ENCODE peak calls at places on chromosomes 2 and 18, in six cellular contexts. E is A549, D is ovary, W is stomach, A is K562, F is upper lobe of left lung. N is an unnamed sample.

GRCh38 chr2:145273840-145274239 is 753.9 kb upstream of the ZEB2 start:
- DNase-seq in E (no peak), D (no peak), W (no peak), A (no peak), F (no peak), N (peak)

GRCh38 chr2:64166212-64166611 is 22.0 kb upstream of the PELI1 start:
- DNase-seq in E (no peak), D (no peak), W (no peak), A (no peak), F (no peak), N (no peak)

GRCh38 chr2:62340981-62341624 is 145.2 kb downstream of the B3GNT2 start:
- DNase-seq in E (no peak), D (no peak), W (peak), A (no peak), F (no peak), N (peak)

GRCh38 chr18:3873698-3874495 is 423.9 kb downstream of the TGIF1 start:
- DNase-seq in E (no peak), D (no peak), W (no peak), A (no peak), F (no peak), N (no peak)

GRCh38 chr2:96102596-96103387 is 13.6 kb downstream of the ADRA2B start:
- DNase-seq in E (no peak), D (no peak), W (peak), A (no peak), F (no peak), N (no peak)

GRCh38 chr2:231611273-231612198 is 18.9 kb downstream of the TEX44 start:
- DNase-seq in E (peak), D (no peak), W (peak), A (peak), F (no peak), N (peak)

GRCh38 chr18:6405237-6406074 is 9.3 kb downstream of the L3MBTL4 start:
- DNase-seq in E (no peak), D (no peak), W (no peak), A (no peak), F (peak), N (no peak)

GRCh38 chr2:134493797-134494196 is 225.0 kb downstream of the TMEM163 start:
- DNase-seq in E (no peak), D (no peak), W (no peak), A (no peak), F (no peak), N (no peak)

GRCh38 chr2:158120102-158120501 is 18.4 kb downstream of the UPP2 start:
- DNase-seq in E (peak), D (no peak), W (no peak), A (no peak), F (no peak), N (no peak)

GRCh38 chr18:80244167-80244566 is 3.1 kb downstream of the PARD6G start:
- DNase-seq in E (no peak), D (no peak), W (no peak), A (no peak), F (no peak), N (no peak)

GRCh38 chr18:56330381-56331115 is 307.8 kb downstream of the TXNL1 start:
- DNase-seq in E (no peak), D (no peak), W (no peak), A (no peak), F (no peak), N (no peak)

GRCh38 chr2:2600466-2600865 is 269.4 kb upstream of the MYT1L start:
- DNase-seq in E (no peak), D (no peak), W (no peak), A (no peak), F (no peak), N (no peak)

GRCh38 chr2:164126960-164127359 is 391.2 kb upstream of the FIGN start:
- DNase-seq in E (peak), D (no peak), W (no peak), A (no peak), F (no peak), N (no peak)

GRCh38 chr18:33372442-33372841 is 68.1 kb downstream of the CCDC178 start:
- DNase-seq in E (no peak), D (no peak), W (no peak), A (no peak), F (no peak), N (no peak)

GRCh38 chr2:16626497-16626896 is 39.1 kb downstream of the CYRIA start:
- DNase-seq in E (no peak), D (peak), W (no peak), A (no peak), F (peak), N (no peak)

GRCh38 chr2:216791303-216791702 is 68.6 kb downstream of the TNP1 start:
- DNase-seq in E (no peak), D (no peak), W (no peak), A (no peak), F (no peak), N (no peak)

GRCh38 chr2:128440666-128441340 is 122.1 kb upstream of the HS6ST1 start:
- DNase-seq in E (no peak), D (no peak), W (no peak), A (no peak), F (no peak), N (no peak)

GRCh38 chr2:108627911-108628567 is 91.2 kb upstream of the RANBP2 start:
- DNase-seq in E (no peak), D (no peak), W (no peak), A (no peak), F (no peak), N (no peak)

GRCh38 chr2:37355735-37356134 is 11.3 kb downstream of the QPCT start:
- DNase-seq in E (no peak), D (no peak), W (no peak), A (no peak), F (no peak), N (no peak)

GRCh38 chr2:108412995-108413726 is 35.4 kb downstream of the SULT1C4 start:
- DNase-seq in E (peak), D (no peak), W (no peak), A (no peak), F (no peak), N (no peak)

GRCh38 chr18:26803643-26804042 is 61.9 kb downstream of the AQP4 start:
- DNase-seq in E (no peak), D (no peak), W (no peak), A (no peak), F (no peak), N (no peak)

GRCh38 chr2:151560289-151560688 is 150.6 kb downstream of the RIF1 start:
- DNase-seq in E (peak), D (no peak), W (no peak), A (no peak), F (no peak), N (no peak)

GRCh38 chr2:174353004-174353403 is 18.2 kb downstream of the SP9 start:
- DNase-seq in E (no peak), D (no peak), W (no peak), A (no peak), F (no peak), N (no peak)

GRCh38 chr2:148998162-148998830 is 40.2 kb upstream of the LYPD6B start:
- DNase-seq in E (no peak), D (no peak), W (no peak), A (no peak), F (peak), N (no peak)

GRCh38 chr18:58997811-58998337 is 133.2 kb downstream of the ZNF532 start:
- DNase-seq in E (peak), D (no peak), W (no peak), A (no peak), F (no peak), N (no peak)

GRCh38 chr2:177334940-177335543 is 57.5 kb upstream of the AGPS start:
- DNase-seq in E (peak), D (no peak), W (no peak), A (peak), F (no peak), N (peak)

GRCh38 chr2:170736628-170737027 is 21.5 kb downstream of the SP5 start:
- DNase-seq in E (no peak), D (no peak), W (no peak), A (no peak), F (no peak), N (no peak)

GRCh38 chr2:165825041-165825440 is 31.0 kb upstream of the GALNT3 start:
- DNase-seq in E (no peak), D (peak), W (peak), A (no peak), F (no peak), N (no peak)

GRCh38 chr2:153072077-153072476 is 353.7 kb downstream of the ARL6IP6 start:
- DNase-seq in E (no peak), D (no peak), W (no peak), A (no peak), F (no peak), N (no peak)

GRCh38 chr18:58955738-58956137 is 91.1 kb downstream of the ZNF532 start:
- DNase-seq in E (no peak), D (no peak), W (no peak), A (no peak), F (no peak), N (no peak)

GRCh38 chr18:75172299-75173124 is 36.4 kb downstream of the PTGR3 start:
- DNase-seq in E (no peak), D (no peak), W (no peak), A (no peak), F (no peak), N (no peak)

GRCh38 chr18:39647627-39648502 is 2082.3 kb upstream of the CELF4 start:
- DNase-seq in E (peak), D (no peak), W (no peak), A (no peak), F (no peak), N (no peak)

GRCh38 chr2:101823849-101824248 is 126.3 kb downstream of the MAP4K4 start:
- DNase-seq in E (no peak), D (no peak), W (no peak), A (no peak), F (no peak), N (no peak)

GRCh38 chr18:63149200-63149587 is 170.4 kb downstream of the BCL2 start:
- DNase-seq in E (no peak), D (no peak), W (no peak), A (no peak), F (peak), N (no peak)

GRCh38 chr2:42421601-42422252 is 60.7 kb upstream of the COX7A2L start:
- DNase-seq in E (no peak), D (no peak), W (no peak), A (no peak), F (no peak), N (no peak)

GRCh38 chr2:222753251-222753824 is 81.9 kb downstream of the MOGAT1 start:
- DNase-seq in E (no peak), D (peak), W (no peak), A (no peak), F (no peak), N (no peak)

GRCh38 chr2:236935656-236936445 is 149.8 kb upstream of the COPS8 start:
- DNase-seq in E (no peak), D (no peak), W (peak), A (no peak), F (no peak), N (no peak)

GRCh38 chr2:104733544-104733943 is 120.4 kb upstream of the POU3F3 start:
- DNase-seq in E (peak), D (no peak), W (no peak), A (peak), F (no peak), N (peak)

DNA sequence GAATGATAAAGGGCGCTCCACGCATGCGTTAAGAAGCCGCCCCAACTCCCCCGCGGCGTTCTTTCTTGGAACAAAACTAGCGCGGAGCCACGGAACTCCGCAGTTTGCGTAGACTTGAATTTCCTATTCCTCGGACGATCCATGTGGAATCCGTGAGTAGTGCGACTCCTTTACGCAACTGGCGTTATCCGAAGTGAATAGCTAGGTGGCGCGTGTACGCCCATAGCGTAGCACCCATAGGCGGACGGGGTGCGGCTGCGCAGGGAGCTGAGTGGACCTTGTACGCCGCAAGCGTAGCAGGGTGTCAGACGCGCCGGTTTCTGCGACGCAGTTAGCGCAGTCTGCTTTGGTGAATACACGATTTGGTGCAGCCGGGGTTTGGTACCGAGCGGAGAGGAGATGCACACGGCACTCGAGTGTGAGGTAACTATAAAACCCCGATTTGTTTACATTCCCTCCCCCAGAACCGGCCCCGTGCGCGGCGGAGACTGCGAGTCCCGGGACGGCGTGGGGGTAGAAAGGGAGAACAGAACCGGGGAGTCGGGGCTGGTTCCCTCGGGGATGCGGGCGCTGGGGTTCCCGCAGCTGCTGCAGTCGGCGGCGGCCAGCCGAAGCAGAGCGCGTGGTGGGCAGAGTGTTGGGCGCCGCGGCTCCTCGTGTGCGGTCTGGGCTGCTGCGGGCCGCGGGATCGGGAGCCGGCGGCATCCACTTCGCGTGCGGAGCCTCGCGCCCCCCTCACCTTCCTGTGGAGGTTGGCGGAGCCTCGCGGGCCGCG is at the start of gene SLC39A10:
- DNase-seq in E (peak), D (peak), W (peak), A (peak), F (peak), N (peak)
- TF ChIP-seq POLR2A in E (peak), D (peak), W (no peak), A (peak), F (peak), N (peak)

DNA sequence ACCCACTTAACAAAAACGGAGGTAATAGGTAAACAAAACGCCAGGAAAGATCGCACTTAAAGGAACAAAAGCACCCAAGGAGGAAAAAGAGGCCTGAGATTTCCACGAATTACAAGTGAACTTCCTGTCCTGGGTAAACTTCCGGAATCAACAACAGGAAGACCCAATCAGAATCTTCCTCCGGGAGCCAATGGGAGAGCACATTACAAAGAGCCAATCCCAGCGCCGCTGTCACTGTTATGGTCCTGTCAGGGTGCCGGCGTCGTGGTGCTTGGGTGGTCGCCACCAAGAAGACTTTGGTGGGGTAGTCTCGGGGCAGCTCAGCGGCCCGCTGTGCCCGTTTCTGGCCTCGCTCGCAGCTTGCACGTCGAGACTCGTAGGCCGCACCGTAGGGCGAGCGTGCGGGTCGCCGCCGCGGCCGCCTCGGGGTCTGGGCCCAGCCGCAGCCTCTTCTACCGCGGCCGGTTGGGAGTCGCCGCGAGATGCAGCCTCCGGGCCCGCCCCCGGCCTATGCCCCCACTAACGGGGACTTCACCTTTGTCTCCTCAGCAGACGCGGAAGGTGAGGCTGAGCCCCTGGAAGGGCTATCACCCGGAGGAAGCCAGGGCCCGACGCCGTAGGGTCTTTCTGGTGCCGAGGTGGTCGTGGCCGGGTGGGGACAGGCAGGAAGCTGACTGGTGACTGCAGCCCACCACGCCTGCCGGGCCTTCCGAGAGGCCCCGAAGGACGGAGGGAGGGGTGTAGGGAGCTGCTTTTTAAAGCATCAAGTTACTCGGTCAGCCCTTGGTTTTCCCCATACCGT is at the start of gene YIPF4:
- DNase-seq in E (peak), D (peak), W (peak), A (peak), F (peak), N (peak)
- TF ChIP-seq POLR2A in E (peak), D (peak), W (no peak), A (peak), F (peak), N (peak)

DNA sequence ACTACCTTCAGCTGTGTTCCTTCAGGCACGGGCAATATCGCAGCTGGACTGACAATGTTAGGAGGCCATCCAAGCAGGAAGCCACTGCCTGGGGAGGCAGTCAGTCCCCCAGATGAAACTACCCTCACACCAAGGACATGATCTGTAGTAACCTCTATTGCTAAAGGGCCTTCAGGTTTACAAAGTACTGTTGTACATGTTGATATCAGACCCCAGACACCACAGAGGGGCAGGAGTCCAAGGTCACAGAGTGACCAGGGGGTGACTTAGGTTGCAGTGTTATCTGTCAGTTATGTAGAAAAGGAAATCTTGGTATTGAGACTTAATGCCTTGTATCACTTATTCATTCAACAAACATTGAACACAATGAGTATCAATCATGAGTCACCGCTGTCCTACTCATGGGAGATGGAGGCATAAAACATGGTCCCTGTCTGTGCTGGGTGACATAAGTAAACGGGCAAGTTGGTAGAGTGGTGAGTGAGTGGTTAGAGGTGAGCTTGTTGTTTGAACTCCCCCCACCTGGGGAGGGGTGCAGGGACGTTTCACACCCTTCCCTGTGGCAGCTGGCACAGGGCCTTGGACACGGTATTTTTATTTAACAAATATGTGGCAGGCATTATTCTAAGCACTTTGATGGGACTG is 7.1 kb downstream of the CABLES1 start:
- DNase-seq in E (no peak), D (no peak), W (no peak), A (no peak), F (no peak), N (peak)
- TF ChIP-seq POLR2A in E (no peak), D (no peak), W (no peak), A (no peak), F (no peak), N (no peak)

GRCh38 chr2:67215214-67215613 is 181.9 kb upstream of the ETAA1 start:
- DNase-seq in E (peak), D (peak), W (peak), A (peak), F (peak), N (peak)
- TF ChIP-seq POLR2A in E (no peak), D (no peak), W (no peak), A (no peak), F (no peak), N (no peak)

GRCh38 chr2:98806266-98806697 is 75.3 kb upstream of the MGAT4A start:
- DNase-seq in E (no peak), D (no peak), W (peak), A (no peak), F (peak), N (no peak)
- TF ChIP-seq POLR2A in E (no peak), D (no peak), W (no peak), A (no peak), F (no peak), N (no peak)

N was measured in erythroblast.